ENCODE peak calls at places on chromosomes 3 and 15, in eight cellular contexts. One of them, this sample, is unnamed. For H3K9me3 and H3K4me1, the result is how much of the 10 kb centered on the place peaks cover.

GRCh38 chr15:64246364-64247189 is 83.8 kb upstream of the PPIB start:
- DNase-seq in colonic mucosa: no peak
- DNase-seq in cardiac muscle cell: peak
- DNase-seq in lung: no peak
- DNase-seq in CD8-positive, alpha-beta T cell: no peak
- DNase-seq in OCI-LY7: no peak
- DNase-seq in heart left ventricle: no peak
- DNase-seq in A549: peak
- DNase-seq in this sample: no peak

GRCh38 chr3:112111785-112112402 is 21.2 kb downstream of the GCSAM start:
- DNase-seq in colonic mucosa: peak
- DNase-seq in cardiac muscle cell: peak
- DNase-seq in lung: peak
- DNase-seq in CD8-positive, alpha-beta T cell: peak
- DNase-seq in OCI-LY7: peak
- DNase-seq in heart left ventricle: no peak
- DNase-seq in A549: peak
- DNase-seq in this sample: peak

GRCh38 chr15:27579738-27580137 is 519.4 kb downstream of the OCA2 start:
- DNase-seq in colonic mucosa: no peak
- DNase-seq in cardiac muscle cell: no peak
- DNase-seq in lung: no peak
- DNase-seq in CD8-positive, alpha-beta T cell: no peak
- DNase-seq in OCI-LY7: no peak
- DNase-seq in heart left ventricle: no peak
- DNase-seq in A549: no peak
- DNase-seq in this sample: no peak

GRCh38 chr3:135041586-135041985 is 246.5 kb downstream of the EPHB1 start:
- DNase-seq in colonic mucosa: no peak
- DNase-seq in cardiac muscle cell: no peak
- DNase-seq in lung: no peak
- DNase-seq in CD8-positive, alpha-beta T cell: no peak
- DNase-seq in OCI-LY7: no peak
- DNase-seq in heart left ventricle: no peak
- DNase-seq in A549: no peak
- DNase-seq in this sample: no peak

GRCh38 chr3:119349353-119349752 is 55.2 kb downstream of the ARHGAP31 start:
- DNase-seq in colonic mucosa: no peak
- DNase-seq in cardiac muscle cell: peak
- DNase-seq in lung: no peak
- DNase-seq in CD8-positive, alpha-beta T cell: no peak
- DNase-seq in OCI-LY7: no peak
- DNase-seq in heart left ventricle: no peak
- DNase-seq in A549: no peak
- DNase-seq in this sample: no peak

GRCh38 chr3:128071771-128072453 is 19.7 kb downstream of the SEC61A1 start:
- DNase-seq in colonic mucosa: peak
- DNase-seq in cardiac muscle cell: no peak
- DNase-seq in lung: no peak
- DNase-seq in CD8-positive, alpha-beta T cell: no peak
- DNase-seq in OCI-LY7: no peak
- DNase-seq in heart left ventricle: no peak
- DNase-seq in A549: no peak
- DNase-seq in this sample: no peak

GRCh38 chr15:85494035-85494793 is 113.8 kb downstream of the AKAP13 start:
- DNase-seq in colonic mucosa: peak
- DNase-seq in cardiac muscle cell: peak
- DNase-seq in lung: no peak
- DNase-seq in CD8-positive, alpha-beta T cell: no peak
- DNase-seq in OCI-LY7: no peak
- DNase-seq in heart left ventricle: no peak
- DNase-seq in A549: peak
- DNase-seq in this sample: no peak

GRCh38 chr15:69757186-69757585 is 304.6 kb downstream of the RPLP1 start:
- DNase-seq in colonic mucosa: no peak
- DNase-seq in cardiac muscle cell: no peak
- DNase-seq in lung: no peak
- DNase-seq in CD8-positive, alpha-beta T cell: peak
- DNase-seq in OCI-LY7: no peak
- DNase-seq in heart left ventricle: no peak
- DNase-seq in A549: no peak
- DNase-seq in this sample: no peak

GRCh38 chr3:88059380-88060160 is 515 bp downstream of the ZNF654 start:
- DNase-seq in colonic mucosa: peak
- DNase-seq in cardiac muscle cell: no peak
- DNase-seq in lung: no peak
- DNase-seq in CD8-positive, alpha-beta T cell: no peak
- DNase-seq in OCI-LY7: no peak
- DNase-seq in heart left ventricle: no peak
- DNase-seq in A549: no peak
- DNase-seq in this sample: no peak

GRCh38 chr15:25803541-25803940 is 59.6 kb downstream of the ATP10A start:
- DNase-seq in colonic mucosa: no peak
- DNase-seq in cardiac muscle cell: no peak
- DNase-seq in lung: no peak
- DNase-seq in CD8-positive, alpha-beta T cell: no peak
- DNase-seq in OCI-LY7: no peak
- DNase-seq in heart left ventricle: peak
- DNase-seq in A549: no peak
- DNase-seq in this sample: no peak

DNA sequence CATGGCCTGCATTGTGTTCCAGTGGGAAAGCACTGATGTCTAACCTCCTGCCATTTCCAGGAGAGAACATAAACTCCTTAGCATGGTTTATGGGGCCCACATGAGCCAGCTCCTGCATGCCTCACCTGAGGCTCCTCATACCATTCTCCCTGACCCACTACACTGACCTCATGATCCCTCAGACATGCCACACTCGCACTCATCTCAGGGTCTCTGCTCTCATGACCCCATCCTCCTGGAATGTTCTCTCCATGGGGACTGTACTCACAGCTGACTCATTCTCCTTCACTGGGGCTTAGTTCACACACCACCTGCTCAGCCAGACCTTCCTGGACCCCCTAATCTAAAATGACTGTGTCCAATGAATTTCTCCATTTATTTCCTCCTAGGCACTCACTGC is 4.0 kb upstream of the LMCD1 start:
- DNase-seq in colonic mucosa: no peak
- DNase-seq in cardiac muscle cell: no peak
- DNase-seq in lung: no peak
- DNase-seq in CD8-positive, alpha-beta T cell: no peak
- DNase-seq in OCI-LY7: no peak
- DNase-seq in heart left ventricle: no peak
- DNase-seq in A549: peak
- DNase-seq in this sample: no peak
- H3K9me3 ChIP-seq in colonic mucosa: under half
- H3K9me3 ChIP-seq in cardiac muscle cell: under half
- H3K9me3 ChIP-seq in lung: under half
- H3K9me3 ChIP-seq in CD8-positive, alpha-beta T cell: under half
- H3K9me3 ChIP-seq in OCI-LY7: under half
- H3K9me3 ChIP-seq in heart left ventricle: under half
- H3K9me3 ChIP-seq in A549: under half
- H3K9me3 ChIP-seq in this sample: under half

DNA sequence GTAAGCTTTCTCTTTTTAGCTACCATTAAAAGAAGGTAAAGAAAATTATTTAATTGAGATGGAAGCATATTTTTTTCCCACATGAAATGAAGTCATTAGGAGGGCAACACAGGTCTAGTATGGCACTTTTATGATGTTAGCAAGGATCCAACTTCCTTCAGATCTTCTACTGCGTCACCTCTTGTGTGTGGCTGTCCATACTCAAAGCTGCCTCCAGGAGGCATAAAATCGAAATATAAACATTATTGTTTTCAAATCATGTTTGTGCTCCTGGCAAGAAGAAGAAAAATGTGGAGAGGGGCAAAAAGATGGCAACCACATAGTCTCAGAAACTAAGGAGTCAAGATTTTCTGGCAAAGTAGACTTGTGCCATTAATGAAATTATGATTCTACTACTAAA is 791.7 kb upstream of the EPHA6 start:
- DNase-seq in colonic mucosa: no peak
- DNase-seq in cardiac muscle cell: no peak
- DNase-seq in lung: no peak
- DNase-seq in CD8-positive, alpha-beta T cell: no peak
- DNase-seq in OCI-LY7: no peak
- DNase-seq in heart left ventricle: no peak
- DNase-seq in A549: no peak
- DNase-seq in this sample: no peak
- TF ChIP-seq CTCF in colonic mucosa: no peak
- TF ChIP-seq CTCF in cardiac muscle cell: no peak
- TF ChIP-seq CTCF in lung: no peak
- TF ChIP-seq CTCF in CD8-positive, alpha-beta T cell: no peak
- TF ChIP-seq CTCF in OCI-LY7: no peak
- TF ChIP-seq CTCF in heart left ventricle: no peak
- TF ChIP-seq CTCF in A549: no peak
- TF ChIP-seq CTCF in this sample: no peak

GRCh38 chr15:75651810-75652543 is 4.3 kb downstream of the SNX33 start:
- DNase-seq in colonic mucosa: no peak
- DNase-seq in cardiac muscle cell: no peak
- DNase-seq in lung: no peak
- DNase-seq in CD8-positive, alpha-beta T cell: no peak
- DNase-seq in OCI-LY7: no peak
- DNase-seq in heart left ventricle: no peak
- DNase-seq in A549: no peak
- DNase-seq in this sample: no peak
- H3K4me1 ChIP-seq in colonic mucosa: under half
- H3K4me1 ChIP-seq in cardiac muscle cell: under half
- H3K4me1 ChIP-seq in lung: half or more
- H3K4me1 ChIP-seq in CD8-positive, alpha-beta T cell: under half
- H3K4me1 ChIP-seq in OCI-LY7: under half
- H3K4me1 ChIP-seq in heart left ventricle: under half
- H3K4me1 ChIP-seq in A549: under half
- H3K4me1 ChIP-seq in this sample: half or more

DNA sequence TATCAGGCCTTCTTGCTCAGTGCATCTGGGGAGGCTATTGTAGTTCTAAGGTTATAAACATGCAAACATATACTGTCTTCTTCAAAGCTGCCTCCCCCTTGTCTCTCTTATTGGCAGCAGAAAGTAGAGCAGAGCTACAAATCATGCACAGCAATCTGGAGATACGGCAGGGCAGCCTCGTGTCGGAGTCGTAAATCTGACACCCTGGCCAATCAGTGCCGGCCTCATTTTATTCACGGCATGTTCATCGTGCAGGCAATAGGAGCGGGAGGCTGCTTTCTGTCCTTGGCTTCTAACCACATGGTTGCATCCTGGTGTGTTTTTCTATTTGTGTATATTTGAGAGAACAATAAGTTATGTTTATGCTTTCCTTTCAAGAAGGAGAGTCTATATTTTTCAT is 300.2 kb upstream of the CNTN6 start:
- DNase-seq in colonic mucosa: no peak
- DNase-seq in cardiac muscle cell: no peak
- DNase-seq in lung: no peak
- DNase-seq in CD8-positive, alpha-beta T cell: no peak
- DNase-seq in OCI-LY7: no peak
- DNase-seq in heart left ventricle: no peak
- DNase-seq in A549: no peak
- DNase-seq in this sample: no peak
- H3K9me3 ChIP-seq in colonic mucosa: under half
- H3K9me3 ChIP-seq in cardiac muscle cell: under half
- H3K9me3 ChIP-seq in lung: under half
- H3K9me3 ChIP-seq in CD8-positive, alpha-beta T cell: under half
- H3K9me3 ChIP-seq in OCI-LY7: under half
- H3K9me3 ChIP-seq in heart left ventricle: under half
- H3K9me3 ChIP-seq in A549: under half
- H3K9me3 ChIP-seq in this sample: under half

GRCh38 chr3:197960694-197961581 is 921 bp downstream of the LMLN start:
- DNase-seq in colonic mucosa: no peak
- DNase-seq in cardiac muscle cell: peak
- DNase-seq in lung: no peak
- DNase-seq in CD8-positive, alpha-beta T cell: no peak
- DNase-seq in OCI-LY7: no peak
- DNase-seq in heart left ventricle: no peak
- DNase-seq in A549: no peak
- DNase-seq in this sample: no peak

GRCh38 chr3:197961582-197961945 is 1.5 kb downstream of the LMLN start:
- DNase-seq in colonic mucosa: no peak
- DNase-seq in cardiac muscle cell: no peak
- DNase-seq in lung: no peak
- DNase-seq in CD8-positive, alpha-beta T cell: no peak
- DNase-seq in OCI-LY7: no peak
- DNase-seq in heart left ventricle: no peak
- DNase-seq in A549: no peak
- DNase-seq in this sample: no peak

GRCh38 chr3:197959500-197959890 is 522 bp upstream of the LMLN start:
- DNase-seq in colonic mucosa: no peak
- DNase-seq in cardiac muscle cell: no peak
- DNase-seq in lung: no peak
- DNase-seq in CD8-positive, alpha-beta T cell: no peak
- DNase-seq in OCI-LY7: no peak
- DNase-seq in heart left ventricle: no peak
- DNase-seq in A549: no peak
- DNase-seq in this sample: no peak

GRCh38 chr3:197958346-197958745 is 1.7 kb upstream of the LMLN start:
- DNase-seq in colonic mucosa: no peak
- DNase-seq in cardiac muscle cell: no peak
- DNase-seq in lung: no peak
- DNase-seq in CD8-positive, alpha-beta T cell: no peak
- DNase-seq in OCI-LY7: no peak
- DNase-seq in heart left ventricle: no peak
- DNase-seq in A549: no peak
- DNase-seq in this sample: no peak

GRCh38 chr3:197959891-197960693 is at the start of gene LMLN:
- DNase-seq in colonic mucosa: peak
- DNase-seq in cardiac muscle cell: peak
- DNase-seq in lung: peak
- DNase-seq in CD8-positive, alpha-beta T cell: peak
- DNase-seq in OCI-LY7: peak
- DNase-seq in heart left ventricle: peak
- DNase-seq in A549: peak
- DNase-seq in this sample: peak
- TF ChIP-seq CTCF in colonic mucosa: no peak
- TF ChIP-seq CTCF in cardiac muscle cell: no peak
- TF ChIP-seq CTCF in lung: no peak
- TF ChIP-seq CTCF in CD8-positive, alpha-beta T cell: no peak
- TF ChIP-seq CTCF in OCI-LY7: no peak
- TF ChIP-seq CTCF in heart left ventricle: no peak
- TF ChIP-seq CTCF in A549: no peak
- TF ChIP-seq CTCF in this sample: no peak

GRCh38 chr15:39247574-39247973 is 333.3 kb upstream of the THBS1 start:
- DNase-seq in colonic mucosa: no peak
- DNase-seq in cardiac muscle cell: peak
- DNase-seq in lung: no peak
- DNase-seq in CD8-positive, alpha-beta T cell: no peak
- DNase-seq in OCI-LY7: no peak
- DNase-seq in heart left ventricle: no peak
- DNase-seq in A549: no peak
- DNase-seq in this sample: no peak

GRCh38 chr15:39244776-39245175 is 336.1 kb upstream of the THBS1 start:
- DNase-seq in colonic mucosa: no peak
- DNase-seq in cardiac muscle cell: no peak
- DNase-seq in lung: no peak
- DNase-seq in CD8-positive, alpha-beta T cell: no peak
- DNase-seq in OCI-LY7: no peak
- DNase-seq in heart left ventricle: no peak
- DNase-seq in A549: no peak
- DNase-seq in this sample: no peak

GRCh38 chr15:39243396-39243795 is 337.5 kb upstream of the THBS1 start:
- DNase-seq in colonic mucosa: no peak
- DNase-seq in cardiac muscle cell: no peak
- DNase-seq in lung: no peak
- DNase-seq in CD8-positive, alpha-beta T cell: no peak
- DNase-seq in OCI-LY7: no peak
- DNase-seq in heart left ventricle: no peak
- DNase-seq in A549: no peak
- DNase-seq in this sample: no peak

GRCh38 chr15:39248204-39248603 is 332.7 kb upstream of the THBS1 start:
- DNase-seq in colonic mucosa: no peak
- DNase-seq in cardiac muscle cell: peak
- DNase-seq in lung: no peak
- DNase-seq in CD8-positive, alpha-beta T cell: no peak
- DNase-seq in OCI-LY7: no peak
- DNase-seq in heart left ventricle: peak
- DNase-seq in A549: no peak
- DNase-seq in this sample: no peak

GRCh38 chr15:39246523-39246922 is 334.4 kb upstream of the THBS1 start:
- DNase-seq in colonic mucosa: no peak
- DNase-seq in cardiac muscle cell: no peak
- DNase-seq in lung: no peak
- DNase-seq in CD8-positive, alpha-beta T cell: no peak
- DNase-seq in OCI-LY7: no peak
- DNase-seq in heart left ventricle: no peak
- DNase-seq in A549: no peak
- DNase-seq in this sample: no peak
- H3K4me1 ChIP-seq in colonic mucosa: under half
- H3K4me1 ChIP-seq in cardiac muscle cell: under half
- H3K4me1 ChIP-seq in lung: under half
- H3K4me1 ChIP-seq in CD8-positive, alpha-beta T cell: under half
- H3K4me1 ChIP-seq in OCI-LY7: under half
- H3K4me1 ChIP-seq in heart left ventricle: under half
- H3K4me1 ChIP-seq in A549: under half
- H3K4me1 ChIP-seq in this sample: under half